ENCODE peak calls at places on chromosomes 6 and 20, in seven cellular contexts. F is cardiac muscle cell, N is aorta, K is SJSA1, M is brain microvascular endothelial cell, V is GM12865, X is mammary epithelial cell. I is an unnamed sample.

GRCh38 chr6:2942916-2943563 is 28.3 kb downstream of the SERPINB6 start:
- DNase-seq in F (peak; percentile 67), M (no peak), N (no peak), V (peak; percentile 48), K (no peak), X (no peak), I (no peak)

GRCh38 chr20:33719277-33719988 is 677 bp downstream of the PXMP4 start:
- DNase-seq in F (no peak), M (no peak), V (no peak), K (no peak), X (peak; percentile 29), N (no peak), I (no peak)

GRCh38 chr20:4544765-4545164 is 176.9 kb upstream of the PRND start:
- DNase-seq in N (no peak), V (no peak), F (no peak), X (peak; percentile 73), K (peak; percentile 49), M (no peak), I (no peak)

GRCh38 chr6:14709066-14709670 is 536.7 kb upstream of the JARID2 start:
- DNase-seq in F (no peak), N (no peak), X (peak; percentile 24), K (no peak), M (no peak), V (no peak), I (no peak)

GRCh38 chr6:20340459-20340858 is 61.2 kb upstream of the E2F3 start:
- DNase-seq in N (no peak), K (no peak), V (peak; percentile 10), F (no peak), M (no peak), X (no peak), I (no peak)

GRCh38 chr20:41087325-41087685 is 50.0 kb upstream of the PLCG1 start:
- DNase-seq in N (no peak), V (no peak), K (no peak), F (no peak), M (no peak), X (no peak), I (no peak)

GRCh38 chr20:62063981-62064787 is 1.5 kb downstream of the TAF4 start:
- DNase-seq in K (no peak), X (peak; percentile 3), F (peak; percentile 56), M (no peak), V (no peak), N (no peak), I (peak; percentile 45)

GRCh38 chr6:475341-475740 is 83.8 kb downstream of the IRF4 start:
- DNase-seq in M (no peak), V (no peak), X (no peak), N (no peak), F (no peak), K (no peak), I (no peak)

GRCh38 chr6:21103626-21104224 is 489.8 kb upstream of the SOX4 start:
- DNase-seq in V (no peak), K (no peak), M (no peak), F (no peak), N (no peak), X (peak; percentile 31), I (no peak)

GRCh38 chr6:145836170-145836569 is 21.6 kb upstream of the FBXO30 start:
- DNase-seq in V (peak; percentile 9), M (peak; percentile 32), X (peak; percentile 74), F (no peak), K (no peak), N (no peak), I (no peak)

GRCh38 chr20:59735917-59736316 is 131.6 kb downstream of the PHACTR3 start:
- DNase-seq in M (no peak), N (peak; percentile 12), V (no peak), X (no peak), K (no peak), F (no peak), I (no peak)

GRCh38 chr20:46151936-46152335 is 33.8 kb downstream of the CD40 start:
- DNase-seq in N (no peak), F (no peak), K (no peak), X (no peak), M (no peak), V (peak; percentile 28), I (no peak)

GRCh38 chr6:37485259-37485658 is 14.4 kb downstream of the CCDC167 start:
- DNase-seq in K (no peak), X (no peak), V (no peak), M (no peak), N (no peak), F (peak; percentile 20), I (no peak)

GRCh38 chr6:15148356-15149058 is 97.4 kb upstream of the JARID2 start:
- DNase-seq in F (no peak), V (peak; percentile 8), N (no peak), K (no peak), M (peak; percentile 63), X (peak; percentile 96), I (no peak)

GRCh38 chr20:37333848-37334318 is 12.1 kb upstream of the SRC start:
- DNase-seq in V (peak; percentile 33), X (no peak), N (peak; percentile 66), K (no peak), F (no peak), M (no peak), I (no peak)

GRCh38 chr20:37336369-37337207 is 9.4 kb upstream of the SRC start:
- DNase-seq in V (peak; percentile 97), N (peak; percentile 75), X (no peak), M (no peak), K (no peak), F (no peak), I (peak; percentile 64)

GRCh38 chr20:37337208-37337955 is 8.6 kb upstream of the SRC start:
- DNase-seq in F (no peak), N (no peak), V (peak; percentile 62), K (no peak), M (no peak), X (no peak), I (no peak)

GRCh38 chr20:37334450-37334849 is 11.5 kb upstream of the SRC start:
- DNase-seq in F (no peak), X (no peak), M (no peak), N (no peak), V (no peak), K (no peak), I (no peak)

GRCh38 chr20:37335642-37336368 is 10.1 kb upstream of the SRC start:
- DNase-seq in K (no peak), F (no peak), N (peak; percentile 38), V (peak; percentile 74), M (no peak), X (no peak), I (no peak)
- H3K4me3 ChIP-seq in K (no peak overlapping the region), F (no peak overlapping the region), N (no peak overlapping the region), V (peak overlapping the region; percentile 10), M (no peak overlapping the region), X (no peak overlapping the region), I (no peak overlapping the region)

GRCh38 chr6:118186676-118187567 is 279.9 kb downstream of the SLC35F1 start:
- DNase-seq in N (no peak), M (peak; percentile 52), K (no peak), V (peak; percentile 13), X (no peak), F (no peak), I (no peak)
- H3K4me3 ChIP-seq in N (no peak overlapping the region), M (no peak overlapping the region), K (no peak overlapping the region), V (no peak overlapping the region), X (no peak overlapping the region), F (no peak overlapping the region), I (no peak overlapping the region)

DNA sequence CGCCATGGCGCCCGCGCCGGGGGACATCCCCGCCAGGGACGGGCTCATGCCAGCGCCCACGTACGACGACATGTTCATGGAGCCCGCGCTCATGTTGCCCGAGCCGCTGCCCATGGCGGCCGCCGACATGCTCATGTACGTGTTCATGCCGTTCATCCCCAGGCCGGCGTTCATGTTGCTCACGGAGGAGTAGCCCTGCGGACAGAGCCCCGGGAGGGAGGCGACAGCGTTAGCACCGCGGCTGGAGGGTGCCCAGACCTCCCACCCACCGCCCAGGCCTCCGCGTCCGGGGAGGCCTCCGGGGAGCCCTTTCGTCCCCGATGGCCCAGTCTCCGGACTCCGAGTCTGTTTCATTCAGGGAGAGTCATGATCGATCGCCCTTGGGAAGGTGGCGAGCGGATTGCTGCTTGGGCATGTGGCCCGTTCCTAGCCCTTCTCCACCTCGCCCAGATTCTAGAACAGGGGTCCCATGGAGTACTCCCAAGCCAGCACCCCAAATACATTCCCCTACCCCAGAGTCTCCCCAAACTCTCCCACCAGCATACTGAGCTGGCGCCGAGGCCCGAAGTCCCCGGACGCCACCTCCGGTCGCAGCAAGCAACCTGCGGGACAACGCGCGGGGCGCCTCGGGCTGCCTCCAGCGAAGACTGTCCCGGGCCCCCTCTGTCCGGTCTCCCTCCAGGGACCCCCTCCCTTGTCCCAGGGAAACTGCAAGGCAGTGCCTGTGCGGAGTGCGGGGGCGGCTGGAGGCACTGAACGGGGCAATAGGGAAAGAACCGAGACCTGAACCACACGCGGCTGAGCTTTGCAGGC is 1.2 kb downstream of the FOXA2 start:
- DNase-seq in F (peak; percentile 20), V (no peak), N (no peak), M (no peak), X (no peak), K (peak; percentile 48), I (no peak)
- H3K4me3 ChIP-seq in F (no peak overlapping the region), V (no peak overlapping the region), N (no peak overlapping the region), M (no peak overlapping the region), X (peak overlapping the region; percentile 49), K (peak overlapping the region; percentile 72), I (peak overlapping the region; percentile 9)

DNA sequence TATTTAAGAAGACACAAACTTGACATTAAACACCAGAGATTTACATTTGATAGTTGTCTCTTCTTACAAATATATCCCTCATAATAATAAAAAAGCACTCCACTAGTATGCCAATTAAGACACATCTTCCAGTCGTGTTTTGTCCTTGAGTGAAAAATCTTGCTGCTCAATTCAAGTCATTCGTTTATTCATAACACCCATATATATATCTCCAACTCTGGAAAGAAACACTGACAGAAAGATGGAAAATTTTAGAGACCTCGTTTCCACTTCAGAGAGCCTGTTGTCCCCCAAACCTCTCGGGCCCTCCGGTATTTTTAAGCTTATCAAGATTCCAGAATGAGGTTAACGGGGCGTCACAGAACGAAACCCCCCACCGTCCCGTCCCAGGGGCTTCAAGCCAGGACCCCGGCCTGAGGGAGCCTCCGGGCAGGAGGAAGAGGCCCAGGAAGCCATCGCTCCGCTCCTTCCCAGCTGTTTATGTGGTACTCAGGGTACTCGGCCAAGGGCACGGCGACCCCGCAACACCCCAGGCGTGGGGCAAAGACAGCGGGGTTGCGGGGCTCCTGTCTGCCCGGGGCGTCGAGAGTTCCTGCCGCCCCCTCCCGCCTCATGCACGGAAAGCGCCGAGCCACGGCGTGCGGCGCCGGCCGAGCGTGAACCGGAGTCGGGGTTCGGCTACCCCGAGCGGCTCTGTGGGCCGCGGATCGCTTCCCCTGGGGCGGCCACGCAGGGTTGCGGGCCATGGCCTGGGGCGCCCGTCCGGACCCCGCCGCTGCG is 635 bp upstream of the SNX9 start:
- DNase-seq in K (peak; percentile 25), F (peak; percentile 20), M (no peak), V (no peak), N (peak; percentile 53), X (no peak), I (no peak)
- H3K4me3 ChIP-seq in K (peak overlapping the region; percentile 99), F (peak overlapping the region; percentile 67), M (peak overlapping the region; percentile 47), V (no peak overlapping the region), N (peak overlapping the region; percentile 87), X (peak overlapping the region; percentile 95), I (peak overlapping the region; percentile 90)